ENCODE peak calls at places on chromosomes 4 and X, in four cellular contexts. One of them, this sample, is unnamed.

GRCh38 chr4:176287546-176287945 is 18.5 kb upstream of the ASB5 start:
- DNase-seq in suprapubic skin: no peak
- DNase-seq in smooth muscle cell of the brain vasculature: no peak
- DNase-seq in CD4-positive, alpha-beta memory T cell: no peak
- DNase-seq in this sample: no peak

GRCh38 chr4:80016506-80016905 is 56.5 kb downstream of the ANTXR2 start:
- DNase-seq in smooth muscle cell of the brain vasculature: no peak
- DNase-seq in suprapubic skin: no peak
- DNase-seq in CD4-positive, alpha-beta memory T cell: no peak
- DNase-seq in this sample: no peak

GRCh38 chr4:89307185-89307445 is 485 bp downstream of the GPRIN3 start:
- DNase-seq in smooth muscle cell of the brain vasculature: no peak
- DNase-seq in suprapubic skin: no peak
- DNase-seq in CD4-positive, alpha-beta memory T cell: no peak
- DNase-seq in this sample: no peak

GRCh38 chrX:2676794-2677675 is 14.1 kb upstream of the CD99 start:
- DNase-seq in CD4-positive, alpha-beta memory T cell: no peak
- DNase-seq in smooth muscle cell of the brain vasculature: no peak
- DNase-seq in suprapubic skin: no peak
- DNase-seq in this sample: no peak

GRCh38 chr4:76706581-76706980 is 191.4 kb downstream of the SOWAHB start:
- DNase-seq in smooth muscle cell of the brain vasculature: no peak
- DNase-seq in suprapubic skin: no peak
- DNase-seq in CD4-positive, alpha-beta memory T cell: no peak
- DNase-seq in this sample: no peak

GRCh38 chr4:82773049-82773448 is 25.5 kb downstream of the SCD5 start:
- DNase-seq in smooth muscle cell of the brain vasculature: no peak
- DNase-seq in suprapubic skin: no peak
- DNase-seq in CD4-positive, alpha-beta memory T cell: no peak
- DNase-seq in this sample: no peak

GRCh38 chr4:19455196-19455595 is 796.5 kb upstream of the SLIT2 start:
- DNase-seq in CD4-positive, alpha-beta memory T cell: no peak
- DNase-seq in smooth muscle cell of the brain vasculature: no peak
- DNase-seq in suprapubic skin: no peak
- DNase-seq in this sample: no peak

GRCh38 chr4:22077571-22077970 is 129.0 kb upstream of the KCNIP4 start:
- DNase-seq in smooth muscle cell of the brain vasculature: no peak
- DNase-seq in suprapubic skin: no peak
- DNase-seq in CD4-positive, alpha-beta memory T cell: no peak
- DNase-seq in this sample: no peak

GRCh38 chr4:184448828-184449227 is 25.5 kb downstream of the IRF2 start:
- DNase-seq in suprapubic skin: no peak
- DNase-seq in smooth muscle cell of the brain vasculature: peak
- DNase-seq in CD4-positive, alpha-beta memory T cell: no peak
- DNase-seq in this sample: no peak

This sample was measured in Jurkat, Clone E6-1.